ENCODE peak calls at places on chromosomes 5 and 9, in four cellular contexts. K is A673; H is CD8-positive, alpha-beta T cell; N is right atrium auricular region. R is an unnamed sample. For H3K27me3, the result is how much of the 10 kb centered on the place peaks cover.

GRCh38 chr5:160237571-160238093 is 8.3 kb downstream of the FABP6 start:
- DNase-seq in K (no peak), H (no peak), N (no peak), R (no peak)

GRCh38 chr5:154042751-154043150 is 4.0 kb downstream of the MFAP3 start:
- DNase-seq in K (no peak), H (no peak), N (no peak), R (no peak)

GRCh38 chr9:132901859-132902831 is 23.4 kb downstream of the SPACA9 start:
- DNase-seq in K (peak), H (peak), N (peak), R (no peak)

GRCh38 chr5:132065951-132066701 is 5.7 kb downstream of the IL3 start:
- DNase-seq in K (no peak), H (no peak), N (no peak), R (no peak)

GRCh38 chr9:126558051-126558665 is 55.6 kb upstream of the LMX1B start:
- DNase-seq in K (peak), H (peak), N (peak), R (no peak)

GRCh38 chr5:136276087-136276486 is 83.1 kb upstream of the SMIM32 start:
- DNase-seq in K (no peak), H (no peak), N (no peak), R (no peak)

GRCh38 chr5:168947212-168947868 is 353.6 kb downstream of the SLIT3 start:
- DNase-seq in K (peak), H (no peak), N (no peak), R (no peak)

GRCh38 chr5:173974688-173975239 is 14.2 kb upstream of the C5orf47 start:
- DNase-seq in K (no peak), H (no peak), N (no peak), R (no peak)

GRCh38 chr5:129459485-129460120 is 495 bp upstream of the ADAMTS19 start:
- DNase-seq in K (no peak), H (no peak), N (peak), R (peak)

GRCh38 chr9:127224178-127224882 is 40.2 kb upstream of the GARNL3 start:
- DNase-seq in K (peak), H (peak), N (peak), R (peak)

GRCh38 chr9:129172816-129173215 is 5.2 kb downstream of the IER5L start:
- DNase-seq in K (no peak), H (no peak), N (no peak), R (no peak)

GRCh38 chr9:91445135-91445534 is 21.5 kb upstream of the NFIL3 start:
- DNase-seq in K (no peak), H (no peak), N (no peak), R (no peak)

GRCh38 chr9:5578018-5578697 is 50.7 kb upstream of the RIC1 start:
- DNase-seq in K (no peak), H (no peak), N (no peak), R (no peak)

GRCh38 chr5:43305948-43306563 is 7.2 kb downstream of the HMGCS1 start:
- DNase-seq in K (peak), H (no peak), N (no peak), R (no peak)

GRCh38 chr9:17631396-17631795 is 52.5 kb downstream of the SH3GL2 start:
- DNase-seq in K (no peak), H (no peak), N (no peak), R (no peak)

GRCh38 chr9:19030899-19031298 is 2.1 kb downstream of the SAXO1 start:
- DNase-seq in K (no peak), H (no peak), N (no peak), R (no peak)

GRCh38 chr5:7000316-7000715 is 287.1 kb downstream of the TENT4A start:
- DNase-seq in K (no peak), H (no peak), N (no peak), R (no peak)

GRCh38 chr5:141664733-141665461 is 13.7 kb upstream of the FCHSD1 start:
- DNase-seq in K (peak), H (peak), N (peak), R (no peak)

GRCh38 chr5:158852622-158853021 is 247.1 kb downstream of the EBF1 start:
- DNase-seq in K (no peak), H (no peak), N (no peak), R (no peak)

GRCh38 chr5:448766-449090 is 5.8 kb downstream of the EXOC3 start:
- DNase-seq in K (no peak), H (no peak), N (no peak), R (no peak)

GRCh38 chr5:157816682-157817268 is 42.2 kb downstream of the CLINT1 start:
- DNase-seq in K (peak), H (no peak), N (no peak), R (no peak)

GRCh38 chr5:131545856-131546255 is 89.2 kb downstream of the RAPGEF6 start:
- DNase-seq in K (no peak), H (no peak), N (no peak), R (no peak)

GRCh38 chr9:108235599-108235998 is 620.2 kb downstream of the ACTL7B start:
- DNase-seq in K (no peak), H (no peak), N (no peak), R (no peak)

GRCh38 chr5:97074859-97075489 is 67.4 kb downstream of the LIX1 start:
- DNase-seq in K (no peak), H (no peak), N (no peak), R (no peak)

GRCh38 chr5:98705841-98706240 is 67.6 kb upstream of the RGMB start:
- DNase-seq in K (no peak), H (no peak), N (no peak), R (no peak)

GRCh38 chr9:92097997-92098482 is 17.2 kb downstream of the SPTLC1 start:
- DNase-seq in K (peak), H (peak), N (peak), R (no peak)

GRCh38 chr9:63859475-63860215 is 1425.4 kb downstream of the FOXD4L5 start:
- DNase-seq in K (peak), H (no peak), N (no peak), R (no peak)

GRCh38 chr5:156482816-156483215 is 155.9 kb downstream of the SGCD start:
- DNase-seq in K (no peak), H (no peak), N (no peak), R (no peak)

GRCh38 chr9:16869140-16869903 is 1.1 kb downstream of the BNC2 start:
- DNase-seq in K (no peak), H (no peak), N (peak), R (no peak)

GRCh38 chr9:75001719-75002421 is 26.2 kb downstream of the CARNMT1 start:
- DNase-seq in K (peak), H (no peak), N (no peak), R (no peak)

GRCh38 chr9:125511780-125512179 is 195.2 kb downstream of the MAPKAP1 start:
- DNase-seq in K (no peak), H (no peak), N (no peak), R (no peak)

GRCh38 chr9:7794196-7794595 is 5.4 kb downstream of the DMAC1 start:
- DNase-seq in K (no peak), H (no peak), N (no peak), R (no peak)

GRCh38 chr5:124995451-124995850 is 249.0 kb upstream of the ZNF608 start:
- DNase-seq in K (no peak), H (no peak), N (no peak), R (no peak)

GRCh38 chr9:34403554-34404380 is 27.1 kb upstream of the MYORG start:
- DNase-seq in K (peak), H (peak), N (peak), R (no peak)

GRCh38 chr5:94154672-94155071 is 413.3 kb upstream of the POU5F2 start:
- DNase-seq in K (no peak), H (no peak), N (no peak), R (no peak)

GRCh38 chr5:126477681-126478117 is 54.5 kb downstream of the GRAMD2B start:
- DNase-seq in K (no peak), H (no peak), N (no peak), R (no peak)

GRCh38 chr5:172730222-172730621 is 40.8 kb downstream of the DUSP1 start:
- DNase-seq in K (no peak), H (no peak), N (no peak), R (no peak)

GRCh38 chr5:172733974-172734346 is 37.0 kb downstream of the DUSP1 start:
- DNase-seq in K (no peak), H (no peak), N (no peak), R (no peak)

GRCh38 chr5:172731286-172732073 is 39.5 kb downstream of the DUSP1 start:
- DNase-seq in K (no peak), H (no peak), N (no peak), R (no peak)

GRCh38 chr5:172733179-172733973 is 37.6 kb downstream of the DUSP1 start:
- DNase-seq in K (no peak), H (no peak), N (peak), R (peak)

DNA sequence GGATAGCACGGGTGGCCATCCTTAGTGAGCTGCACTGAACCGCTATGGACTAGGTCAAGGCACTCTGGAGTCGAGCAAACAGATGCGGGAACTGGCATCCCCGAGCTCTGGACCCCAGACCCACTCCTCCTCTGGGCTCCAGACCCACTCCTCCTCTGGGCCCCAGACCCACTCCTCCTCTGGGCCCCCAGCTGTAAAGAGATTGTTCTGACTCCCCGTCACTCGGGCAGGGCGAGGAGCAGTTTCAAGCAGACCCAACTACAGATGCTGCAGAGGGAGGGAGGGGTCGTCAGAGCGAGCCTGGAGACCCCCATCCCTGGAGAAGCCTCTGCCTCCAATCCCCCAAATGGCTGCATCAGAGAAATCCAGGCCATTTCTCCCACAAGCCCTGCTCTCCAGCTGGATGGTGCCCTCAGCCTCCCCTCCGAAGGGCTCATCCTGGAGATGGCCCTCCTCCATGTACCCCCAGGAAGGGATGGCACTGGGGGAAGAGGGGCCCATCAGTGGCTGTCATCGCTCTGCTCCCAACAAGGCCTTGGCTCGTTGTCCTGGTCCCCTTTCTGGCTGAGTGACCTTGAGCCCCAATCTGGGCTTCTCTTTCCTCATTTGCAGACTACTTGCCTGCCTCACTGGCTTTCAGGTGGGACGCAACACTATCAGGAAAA is 38.7 kb downstream of the DUSP1 start:
- DNase-seq in K (no peak), H (no peak), N (no peak), R (no peak)
- H3K4me3 ChIP-seq in K (no peak), H (no peak), N (no peak), R (no peak)

GRCh38 chr9:99819484-99820329 is 2.0 kb upstream of the NR4A3 start:
- DNase-seq in K (peak), H (peak), N (peak), R (no peak)

GRCh38 chr9:99822096-99822595 is 461 bp downstream of the NR4A3 start:
- DNase-seq in K (no peak), H (no peak), N (no peak), R (no peak)

GRCh38 chr9:99820330-99821186 is 1.1 kb upstream of the NR4A3 start:
- DNase-seq in K (peak), H (no peak), N (peak), R (no peak)

GRCh38 chr9:99822596-99823391 is 1.1 kb downstream of the NR4A3 start:
- DNase-seq in K (peak), H (peak), N (no peak), R (no peak)

DNA sequence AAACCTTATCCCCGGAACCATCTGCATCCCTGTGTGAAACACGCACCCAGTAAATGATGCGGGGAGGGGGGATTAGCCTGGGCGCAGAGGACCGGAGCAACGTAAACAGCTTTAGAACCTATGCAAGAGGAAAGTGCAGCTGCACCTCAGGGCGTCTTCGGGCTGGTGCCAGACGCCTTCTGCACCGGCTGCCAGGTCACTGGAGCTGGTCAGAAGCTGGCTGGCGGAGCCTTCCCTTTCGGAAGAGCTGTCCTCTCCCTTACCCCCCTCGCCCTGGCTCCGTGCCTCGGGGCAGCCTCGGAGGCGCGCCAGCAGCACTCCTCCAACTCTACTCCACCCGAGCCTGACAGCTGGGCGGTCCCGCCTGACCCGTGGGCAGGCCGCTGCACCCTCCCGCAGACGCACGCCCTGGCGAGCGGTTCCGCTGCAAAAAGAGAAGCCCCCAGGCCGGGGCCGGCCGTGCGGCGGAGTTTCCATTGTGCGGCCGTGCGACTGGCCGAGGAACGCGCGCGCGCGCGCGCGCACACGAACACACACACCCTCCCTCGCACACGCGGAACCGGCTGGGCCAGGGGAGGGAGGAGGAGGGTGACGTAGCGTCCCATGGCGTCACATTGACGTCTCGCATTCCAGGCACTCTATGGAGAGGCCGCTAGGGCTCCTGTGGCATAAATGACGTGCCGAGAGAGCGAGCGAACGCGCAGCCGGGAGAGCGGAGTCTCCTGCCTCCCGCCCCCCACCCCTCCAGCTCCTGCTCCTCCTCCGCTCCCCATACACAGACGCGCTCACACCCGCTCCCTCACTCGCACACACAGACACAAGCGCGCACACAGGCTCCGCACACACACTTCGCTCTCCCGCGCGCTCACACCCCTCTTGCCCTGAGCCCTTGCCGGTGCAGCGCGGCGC is at the start of gene NR4A3:
- DNase-seq in K (peak), H (peak), N (peak), R (peak)
- H3K27me3 ChIP-seq in K (under half), H (under half), N (under half), R (under half)

GRCh38 chr5:178993236-178993765 is 1.8 kb downstream of the GRM6 start:
- DNase-seq in K (no peak), H (no peak), N (no peak), R (no peak)
- H3K27ac ChIP-seq in K (no peak), H (no peak), N (no peak), R (no peak)

DNA sequence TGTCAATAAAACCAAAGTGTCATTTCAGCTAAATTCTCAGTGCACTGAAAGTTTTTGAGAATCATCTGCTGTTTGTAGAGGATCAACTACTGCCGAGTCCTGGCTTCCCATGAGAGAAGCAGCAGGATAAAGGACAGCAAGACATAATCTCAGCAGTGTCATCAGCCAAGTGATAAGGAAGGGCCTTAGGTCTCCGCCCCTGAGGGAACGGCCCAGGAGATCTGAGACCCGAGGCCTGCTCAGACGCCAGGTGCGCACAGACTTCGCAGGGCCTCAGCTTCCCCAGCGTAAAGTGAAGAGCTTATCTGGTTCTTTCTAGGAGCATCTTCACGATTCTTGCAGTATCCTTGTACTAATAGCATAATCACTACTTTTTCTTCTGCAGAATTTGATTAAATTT is 2.4 kb downstream of the GFPT2 start:
- DNase-seq in K (no peak), H (no peak), N (no peak), R (no peak)
- H3K4me3 ChIP-seq in K (no peak), H (no peak), N (no peak), R (no peak)

GRCh38 chr5:135034186-135034962 is at the start of gene PITX1:
- DNase-seq in K (peak), H (no peak), N (no peak), R (no peak)

GRCh38 chr5:135033866-135034185 is 202 bp downstream of the PITX1 start:
- DNase-seq in K (peak), H (no peak), N (no peak), R (no peak)

GRCh38 chr5:135031813-135032612 is 2.0 kb downstream of the PITX1 start:
- DNase-seq in K (no peak), H (no peak), N (no peak), R (no peak)

GRCh38 chr5:135032613-135033025 is 1.4 kb downstream of the PITX1 start:
- DNase-seq in K (no peak), H (no peak), N (no peak), R (no peak)

GRCh38 chr5:135033026-135033861 is 784 bp downstream of the PITX1 start:
- DNase-seq in K (peak), H (no peak), N (no peak), R (no peak)
- H3K27me3 ChIP-seq in K (half or more), H (half or more), N (half or more), R (under half)

GRCh38 chr9:120932086-120932818 is 5.7 kb upstream of the TRAF1 start:
- DNase-seq in K (no peak), H (no peak), N (peak), R (peak)
- H3K27ac ChIP-seq in K (no peak), H (peak), N (peak), R (peak)

GRCh38 chr5:150141544-150142188 is 14.0 kb downstream of the PDGFRB start:
- DNase-seq in K (no peak), H (no peak), N (no peak), R (no peak)

GRCh38 chr5:150142189-150142788 is 13.4 kb downstream of the PDGFRB start:
- DNase-seq in K (no peak), H (no peak), N (no peak), R (no peak)

GRCh38 chr5:150144211-150144801 is 11.3 kb downstream of the PDGFRB start:
- DNase-seq in K (peak), H (no peak), N (peak), R (no peak)

GRCh38 chr5:150143725-150144058 is 12.0 kb downstream of the PDGFRB start:
- DNase-seq in K (no peak), H (no peak), N (no peak), R (no peak)

GRCh38 chr5:150142800-150143724 is 12.6 kb downstream of the PDGFRB start:
- DNase-seq in K (no peak), H (no peak), N (peak), R (no peak)
- H3K4me3 ChIP-seq in K (no peak), H (no peak), N (no peak), R (peak)

R was measured in vagina.